ENCODE peak calls at places on chromosomes 7 and 10, in five cellular contexts. X is cardiac fibroblast, I is neural crest cell, Y is endothelial cell, V is fibroblast of pulmonary artery. O is an unnamed sample.

GRCh38 chr7:21542891-21543527 is at the start of gene DNAH11:
- DNase-seq in V (peak; percentile 39), X (peak; percentile 26), I (peak; percentile 50), Y (peak; percentile 49), O (peak; percentile 40)

GRCh38 chr10:9657530-9657929 is 1360.1 kb upstream of the CELF2 start:
- DNase-seq in X (no peak), I (no peak), V (no peak), Y (no peak), O (no peak)

GRCh38 chr7:40047661-40048060 is 86.8 kb downstream of the MPLKIP start:
- DNase-seq in Y (no peak), V (no peak), X (no peak), I (no peak), O (no peak)

GRCh38 chr10:34791947-34792346 is 23.1 kb downstream of the PARD3 start:
- DNase-seq in V (no peak), X (no peak), Y (no peak), I (no peak), O (no peak)

GRCh38 chr10:93465806-93466675 is 16.1 kb downstream of the MYOF start:
- DNase-seq in X (peak; percentile 97), I (no peak), V (peak; percentile 93), Y (no peak), O (peak; percentile 73)

GRCh38 chr7:131909151-131909768 is 352.8 kb upstream of the PODXL start:
- DNase-seq in Y (peak; percentile 26), X (no peak), V (no peak), I (no peak), O (no peak)

GRCh38 chr10:50336140-50336539 is 84.8 kb upstream of the ASAH2 start:
- DNase-seq in X (no peak), V (no peak), Y (no peak), I (no peak), O (no peak)

GRCh38 chr7:35792472-35793224 is 8.2 kb upstream of the SEPTIN7 start:
- DNase-seq in V (peak; percentile 71), Y (peak; percentile 19), X (peak; percentile 58), I (no peak), O (no peak)

GRCh38 chr7:45084336-45084735 is 4.4 kb downstream of the NACAD start:
- DNase-seq in Y (no peak), I (no peak), X (no peak), V (no peak), O (no peak)

GRCh38 chr7:123616244-123616643 is 14.6 kb downstream of the ASB15 start:
- DNase-seq in V (no peak), X (no peak), I (no peak), Y (no peak), O (no peak)

GRCh38 chr10:32338262-32338661 is 8.7 kb downstream of the EPC1 start:
- DNase-seq in X (no peak), Y (no peak), I (no peak), V (no peak), O (no peak)

GRCh38 chr7:50766808-50767207 is 15.9 kb downstream of the GRB10 start:
- DNase-seq in V (no peak), I (no peak), Y (no peak), X (no peak), O (no peak)

GRCh38 chr7:122364761-122365280 is 60.3 kb upstream of the FEZF1 start:
- DNase-seq in X (peak; percentile 7), Y (no peak), V (no peak), I (no peak), O (no peak)

GRCh38 chr7:157650131-157650631 is 313.4 kb downstream of the DNAJB6 start:
- DNase-seq in I (no peak), V (no peak), Y (no peak), X (no peak), O (no peak)

GRCh38 chr7:41688012-41688625 is 14.8 kb downstream of the INHBA start:
- DNase-seq in V (no peak), X (no peak), I (no peak), Y (no peak), O (no peak)

GRCh38 chr7:88927-89921 is 103.1 kb upstream of the FAM20C start:
- DNase-seq in I (no peak), Y (no peak), V (peak; percentile 85), X (peak; percentile 96), O (peak; percentile 80)

GRCh38 chr7:130142654-130143333 is 62.4 kb downstream of the TMEM209 start:
- DNase-seq in V (no peak), X (no peak), I (no peak), Y (no peak), O (no peak)

GRCh38 chr10:101052285-101052684 is 9.5 kb upstream of the KAZALD1 start:
- DNase-seq in V (peak; percentile 70), Y (no peak), X (peak; percentile 77), I (no peak), O (peak; percentile 46)

GRCh38 chr7:2251841-2252771 is 10.1 kb downstream of the NUDT1 start:
- DNase-seq in V (no peak), Y (no peak), X (no peak), I (no peak), O (no peak)

GRCh38 chr10:88004451-88004850 is 141.0 kb downstream of the PTEN start:
- DNase-seq in X (peak; percentile 66), Y (no peak), V (peak; percentile 55), I (no peak), O (no peak)

GRCh38 chr10:13382759-13383753 is 35.0 kb upstream of the SEPHS1 start:
- DNase-seq in Y (peak; percentile 10), I (no peak), V (no peak), X (no peak), O (no peak)

GRCh38 chr10:114266521-114266920 is 27.5 kb downstream of the VWA2 start:
- DNase-seq in X (peak; percentile 39), V (peak; percentile 62), Y (no peak), I (no peak), O (no peak)

GRCh38 chr7:158386866-158387820 is 200.5 kb downstream of the PTPRN2 start:
- DNase-seq in I (no peak), Y (no peak), X (no peak), V (no peak), O (no peak)

GRCh38 chr7:76314042-76314721 is 11.7 kb downstream of the HSPB1 start:
- DNase-seq in Y (peak; percentile 100), I (peak; percentile 99), X (peak; percentile 95), V (peak; percentile 95), O (peak; percentile 95)

GRCh38 chr7:76316984-76317781 is 14.7 kb downstream of the HSPB1 start:
- DNase-seq in X (no peak), Y (no peak), V (no peak), I (no peak), O (no peak)

GRCh38 chr7:76315372-76315771 is 12.9 kb downstream of the HSPB1 start:
- DNase-seq in X (no peak), Y (no peak), I (no peak), V (no peak), O (peak; percentile 86)

GRCh38 chr7:76317782-76318487 is 15.5 kb downstream of the HSPB1 start:
- DNase-seq in X (peak; percentile 96), I (peak; percentile 87), Y (peak; percentile 94), V (peak; percentile 96), O (peak; percentile 98)

DNA sequence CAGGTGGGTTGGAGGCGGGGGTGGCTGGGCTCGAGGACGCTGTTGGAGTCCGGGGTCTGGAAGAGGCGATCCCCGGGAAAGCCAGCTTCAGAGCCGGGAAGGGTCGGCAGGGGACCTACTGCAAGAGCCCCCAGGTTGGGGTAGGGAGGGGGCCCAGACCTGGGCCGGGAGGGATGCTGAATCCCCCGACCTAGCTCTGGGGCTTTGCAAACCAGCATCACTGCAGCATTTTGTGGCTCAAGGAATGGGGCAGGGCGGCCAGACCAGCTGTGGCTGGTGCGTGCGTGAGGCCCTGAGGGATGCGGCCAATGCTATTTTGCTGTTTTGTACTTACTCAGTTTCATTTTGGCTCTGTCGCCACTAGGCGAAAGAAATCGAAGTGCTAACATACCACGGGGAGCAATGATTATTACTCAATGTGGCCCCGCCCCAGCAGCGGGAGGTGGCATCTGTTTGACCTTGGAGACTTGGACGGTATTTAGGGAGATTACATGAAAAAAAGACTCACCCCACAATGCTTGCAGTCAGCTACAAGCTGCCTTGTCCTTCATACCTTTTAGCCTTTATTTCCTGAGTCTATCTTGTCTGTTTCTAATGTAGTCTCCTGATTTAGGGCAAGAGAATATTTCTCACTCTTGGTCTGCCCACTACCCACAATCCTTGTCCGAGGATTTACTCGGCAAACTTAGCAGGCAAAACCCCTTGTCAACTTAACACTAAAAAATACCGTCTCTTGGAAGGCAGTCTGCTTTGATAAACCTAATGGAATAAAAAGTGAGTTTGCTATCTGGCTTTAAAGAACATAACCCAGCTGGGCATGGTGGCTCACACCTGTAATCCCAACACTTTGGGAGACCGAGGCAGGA is 16.2 kb downstream of the HSPB1 start:
- DNase-seq in V (peak; percentile 87), I (peak; percentile 40), X (peak; percentile 92), Y (peak; percentile 48), O (peak; percentile 90)
- TF ChIP-seq CTCF in V (peak; percentile 34), I (peak; percentile 54), X (peak; percentile 36), Y (no peak), O (peak; percentile 29)

DNA sequence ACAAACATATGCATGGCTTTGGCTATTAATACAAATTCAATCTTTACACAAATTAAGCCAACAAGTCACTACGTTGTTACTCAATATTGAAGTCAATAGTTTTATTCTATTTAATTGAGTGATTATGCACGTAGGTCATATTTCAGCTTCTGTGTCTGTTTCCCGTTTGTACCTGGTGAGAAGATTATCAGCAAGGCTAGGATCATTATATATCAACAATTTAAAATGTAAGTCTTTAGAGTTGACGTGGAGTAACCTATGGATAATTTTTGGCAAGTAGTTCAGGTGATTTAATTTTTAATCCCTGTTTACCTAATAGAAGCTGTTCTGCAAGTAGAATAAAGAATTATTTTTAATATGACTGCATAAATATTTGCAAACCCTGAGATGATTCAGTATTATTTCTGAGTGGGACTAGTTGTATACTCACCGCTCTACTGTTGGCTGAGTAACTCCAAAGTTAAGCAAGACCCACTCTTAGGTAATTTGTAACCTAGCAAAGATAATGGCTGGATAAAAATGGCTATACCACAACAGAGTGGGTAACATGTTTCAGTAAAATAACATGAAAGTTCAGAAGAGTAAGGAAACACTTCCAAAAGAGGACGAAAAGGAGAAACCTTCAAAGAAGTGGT is 161.0 kb downstream of the HGF start:
- DNase-seq in X (peak; percentile 90), I (no peak), Y (no peak), V (peak; percentile 72), O (no peak)
- TF ChIP-seq CTCF in X (no peak), I (no peak), Y (no peak), V (no peak), O (no peak)

DNA sequence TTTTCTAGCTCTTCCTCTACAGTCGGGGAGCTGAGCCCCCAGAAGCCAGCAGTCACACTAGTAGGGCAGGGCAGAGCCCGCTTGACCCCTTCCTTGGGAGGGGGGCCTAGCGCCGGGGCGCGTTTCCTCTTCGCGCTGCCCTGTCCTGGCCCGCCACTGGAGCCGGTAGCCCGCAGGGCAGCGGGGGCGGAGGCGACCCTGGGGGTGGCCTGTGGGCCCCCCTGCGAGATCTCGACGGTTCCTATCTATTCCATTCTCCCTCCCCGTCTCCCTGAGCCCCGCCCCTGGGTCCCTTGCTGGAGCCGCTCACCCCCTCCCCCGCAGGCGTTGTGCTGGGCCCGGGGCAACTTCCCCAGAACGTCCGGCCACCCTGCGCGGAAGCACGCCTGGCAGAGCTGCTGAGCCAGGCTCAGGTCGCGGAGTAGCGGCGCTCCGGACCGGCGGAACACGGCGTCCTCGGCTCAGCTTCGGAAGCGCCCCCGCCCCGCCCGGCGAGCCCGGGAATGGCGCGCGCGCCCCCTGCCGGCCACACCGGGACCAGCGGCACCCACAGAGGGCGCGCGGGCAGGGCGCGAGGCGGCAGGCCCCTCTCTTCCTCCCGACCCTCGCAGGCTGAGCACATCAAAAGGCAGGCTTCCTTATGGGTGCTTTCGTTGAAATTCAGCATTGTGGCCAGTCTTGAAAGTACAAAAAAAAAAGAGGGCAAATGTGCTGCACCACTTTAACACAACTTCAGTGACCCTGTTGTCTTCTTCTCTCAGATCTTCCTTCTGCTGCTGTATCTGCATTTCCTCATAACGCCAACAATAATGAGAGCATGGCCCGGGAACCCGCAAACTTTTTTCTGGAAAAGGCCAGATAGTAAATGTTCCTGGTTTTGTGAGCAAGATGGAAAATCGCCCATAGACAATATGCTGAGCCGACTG is 327.6 kb downstream of the TNS3 start:
- DNase-seq in V (peak; percentile 57), Y (peak; percentile 88), I (peak; percentile 75), X (peak; percentile 56), O (peak; percentile 95)
- TF ChIP-seq CTCF in V (no peak), Y (peak; percentile 98), I (peak; percentile 97), X (peak; percentile 31), O (peak; percentile 98)

GRCh38 chr10:28410420-28411135 is 107.7 kb upstream of the MPP7 start:
- DNase-seq in Y (no peak), V (peak; percentile 13), X (no peak), I (no peak), O (no peak)
- TF ChIP-seq CTCF in Y (peak; percentile 27), V (peak; percentile 12), X (peak; percentile 21), I (peak; percentile 41), O (no peak)

O was measured in psoas muscle.